ENCODE peak calls at places on chromosome 7, in four cellular contexts. Q is MCF 10A, D is RWPE2, V is WTC11. L is an unnamed sample.

GRCh38 chr7:157708896-157709295 is 372.1 kb downstream of the DNAJB6 start:
- DNase-seq in D (no peak), V (no peak), Q (no peak), L (peak)

GRCh38 chr7:115015619-115016018 is 93.7 kb downstream of the MDFIC start:
- DNase-seq in V (no peak), Q (no peak), D (no peak), L (no peak)

GRCh38 chr7:2261611-2262010 is 19.6 kb downstream of the NUDT1 start:
- DNase-seq in V (no peak), Q (no peak), D (no peak), L (no peak)

GRCh38 chr7:30142710-30143109 is 7.9 kb downstream of the MTURN start:
- DNase-seq in D (no peak), V (no peak), Q (peak), L (peak)

GRCh38 chr7:70189261-70189660 is 591.0 kb downstream of the AUTS2 start:
- DNase-seq in D (no peak), Q (no peak), V (no peak), L (no peak)

GRCh38 chr7:127871226-127871625 is 160.0 kb downstream of the LRRC4 start:
- DNase-seq in D (no peak), V (no peak), Q (no peak), L (no peak)

GRCh38 chr7:1817061-1817712 is 147.1 kb downstream of the ELFN1 start:
- DNase-seq in D (no peak), V (no peak), Q (no peak), L (no peak)

GRCh38 chr7:63900394-63901203 is 98.0 kb upstream of the ZNF722 start:
- DNase-seq in V (no peak), D (no peak), Q (no peak), L (peak)

GRCh38 chr7:1585142-1585981 is 15.5 kb upstream of the PSMG3 start:
- DNase-seq in Q (no peak), D (no peak), V (no peak), L (no peak)

GRCh38 chr7:78939669-78940068 is 513.8 kb downstream of the MAGI2 start:
- DNase-seq in D (no peak), Q (no peak), V (no peak), L (no peak)

GRCh38 chr7:44889096-44889775 is 3.9 kb upstream of the PURB start:
- DNase-seq in V (no peak), Q (no peak), D (no peak), L (no peak)

GRCh38 chr7:46202379-46202778 is 281.3 kb upstream of the IGFBP3 start:
- DNase-seq in D (no peak), Q (no peak), V (no peak), L (no peak)

GRCh38 chr7:51123322-51124021 is 193.1 kb downstream of the COBL start:
- DNase-seq in V (no peak), D (peak), Q (peak), L (no peak)

GRCh38 chr7:108094375-108094774 is 35.8 kb downstream of the LAMB4 start:
- DNase-seq in D (no peak), Q (peak), V (no peak), L (no peak)

GRCh38 chr7:26202019-26202985 is 757 bp downstream of the CBX3 start:
- DNase-seq in V (peak), D (no peak), Q (peak), L (no peak)

GRCh38 chr7:116708248-116708647 is 36.3 kb downstream of the MET start:
- DNase-seq in Q (no peak), D (no peak), V (no peak), L (no peak)

GRCh38 chr7:140625908-140626868 is 14.4 kb downstream of the DENND2A start:
- DNase-seq in V (peak), Q (peak), D (peak), L (peak)

GRCh38 chr7:33886100-33886623 is 19.2 kb upstream of the BMPER start:
- DNase-seq in V (peak), D (no peak), Q (no peak), L (no peak)
- TF ChIP-seq CTCF in V (peak), D (peak), Q (peak), L (no peak)

GRCh38 chr7:42156541-42156865 is 80.5 kb downstream of the GLI3 start:
- DNase-seq in V (no peak), Q (no peak), D (no peak), L (no peak)

GRCh38 chr7:42151309-42151708 is 85.7 kb downstream of the GLI3 start:
- DNase-seq in D (no peak), V (no peak), Q (no peak), L (no peak)

GRCh38 chr7:42155836-42156540 is 81.0 kb downstream of the GLI3 start:
- DNase-seq in D (no peak), Q (no peak), V (no peak), L (no peak)

GRCh38 chr7:42152353-42153205 is 84.4 kb downstream of the GLI3 start:
- DNase-seq in V (no peak), D (no peak), Q (no peak), L (no peak)

GRCh38 chr7:42154168-42154567 is 82.8 kb downstream of the GLI3 start:
- DNase-seq in Q (no peak), V (no peak), D (no peak), L (no peak)
- TF ChIP-seq CTCF in Q (no peak), V (no peak), D (no peak), L (no peak)

DNA sequence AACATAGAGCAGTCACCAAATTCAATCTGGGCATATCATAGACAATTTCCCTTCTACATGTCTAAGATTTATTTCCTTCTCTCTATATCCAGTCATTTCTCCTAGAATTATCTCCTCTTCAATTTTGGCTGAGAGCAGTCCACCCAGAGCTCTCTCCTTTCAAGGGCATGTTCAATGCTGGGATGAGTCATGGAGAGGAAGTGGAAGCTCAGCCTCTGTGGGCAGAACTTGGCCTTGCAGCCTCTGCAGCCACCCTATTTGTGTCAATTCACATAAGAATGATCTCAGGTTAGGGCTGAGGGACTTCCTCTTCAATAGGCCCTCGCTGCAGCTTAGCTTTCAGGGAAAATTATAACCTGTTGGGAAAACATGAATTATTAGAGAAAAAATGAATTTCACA is 560.8 kb downstream of the POM121L12 start:
- DNase-seq in V (no peak), Q (peak), D (no peak), L (no peak)
- TF ChIP-seq CTCF in V (no peak), Q (no peak), D (no peak), L (no peak)

DNA sequence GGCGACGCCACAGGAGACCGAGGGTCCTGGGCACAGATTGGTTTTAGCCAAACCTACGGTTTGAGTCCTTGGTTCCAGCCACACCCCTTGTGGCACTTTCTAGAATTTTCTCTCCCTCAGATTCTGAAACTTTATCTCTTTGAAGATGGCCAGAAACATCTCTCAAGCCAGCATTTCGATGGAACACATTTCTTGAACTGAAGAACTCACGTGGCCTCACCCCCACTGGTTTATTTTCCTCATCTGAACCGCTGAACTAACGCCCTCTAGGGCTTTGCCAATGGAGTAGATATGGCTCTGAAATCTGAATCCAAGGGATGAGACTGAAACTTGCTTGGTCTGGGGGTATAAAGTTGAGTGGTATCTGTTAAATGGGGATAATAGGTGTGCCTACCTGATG is 6.7 kb upstream of the SPAM1 start:
- DNase-seq in V (no peak), Q (no peak), D (no peak), L (no peak)
- TF ChIP-seq CTCF in V (no peak), Q (no peak), D (no peak), L (no peak)

GRCh38 chr7:15866753-15867152 is 180.3 kb upstream of the MEOX2 start:
- DNase-seq in D (no peak), Q (no peak), V (no peak), L (no peak)

GRCh38 chr7:15867441-15867840 is 181.0 kb upstream of the MEOX2 start:
- DNase-seq in D (no peak), V (no peak), Q (no peak), L (no peak)

GRCh38 chr7:15874774-15875173 is 188.3 kb upstream of the MEOX2 start:
- DNase-seq in Q (no peak), D (no peak), V (no peak), L (no peak)

GRCh38 chr7:15864260-15864991 is 177.9 kb upstream of the MEOX2 start:
- DNase-seq in Q (no peak), D (no peak), V (no peak), L (no peak)

GRCh38 chr7:15870337-15870736 is 183.9 kb upstream of the MEOX2 start:
- DNase-seq in Q (no peak), V (no peak), D (no peak), L (no peak)
- TF ChIP-seq CTCF in Q (no peak), V (no peak), D (no peak), L (no peak)

DNA sequence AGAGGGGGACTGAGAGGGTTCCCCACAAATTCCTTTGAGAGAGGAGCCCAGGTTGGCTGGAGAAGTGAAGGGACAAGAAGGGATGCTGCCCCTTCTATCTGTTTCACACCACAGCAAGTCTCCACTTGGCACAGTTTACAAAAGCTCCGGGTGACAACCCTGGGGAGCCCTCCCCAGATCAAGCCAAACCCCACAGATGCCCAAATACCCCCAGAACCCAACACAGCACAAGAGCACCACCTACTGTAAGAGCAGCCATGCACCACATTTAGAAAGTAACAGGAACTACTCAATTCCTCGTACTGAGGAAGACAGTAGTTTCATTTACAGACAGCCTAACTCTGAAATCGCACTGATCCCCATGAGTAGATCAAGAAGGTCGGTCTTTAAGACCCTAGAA is 67.8 kb upstream of the ATP6V0A4 start:
- DNase-seq in V (peak), D (no peak), Q (no peak), L (no peak)
- TF ChIP-seq CTCF in V (peak), D (peak), Q (peak), L (no peak)

DNA sequence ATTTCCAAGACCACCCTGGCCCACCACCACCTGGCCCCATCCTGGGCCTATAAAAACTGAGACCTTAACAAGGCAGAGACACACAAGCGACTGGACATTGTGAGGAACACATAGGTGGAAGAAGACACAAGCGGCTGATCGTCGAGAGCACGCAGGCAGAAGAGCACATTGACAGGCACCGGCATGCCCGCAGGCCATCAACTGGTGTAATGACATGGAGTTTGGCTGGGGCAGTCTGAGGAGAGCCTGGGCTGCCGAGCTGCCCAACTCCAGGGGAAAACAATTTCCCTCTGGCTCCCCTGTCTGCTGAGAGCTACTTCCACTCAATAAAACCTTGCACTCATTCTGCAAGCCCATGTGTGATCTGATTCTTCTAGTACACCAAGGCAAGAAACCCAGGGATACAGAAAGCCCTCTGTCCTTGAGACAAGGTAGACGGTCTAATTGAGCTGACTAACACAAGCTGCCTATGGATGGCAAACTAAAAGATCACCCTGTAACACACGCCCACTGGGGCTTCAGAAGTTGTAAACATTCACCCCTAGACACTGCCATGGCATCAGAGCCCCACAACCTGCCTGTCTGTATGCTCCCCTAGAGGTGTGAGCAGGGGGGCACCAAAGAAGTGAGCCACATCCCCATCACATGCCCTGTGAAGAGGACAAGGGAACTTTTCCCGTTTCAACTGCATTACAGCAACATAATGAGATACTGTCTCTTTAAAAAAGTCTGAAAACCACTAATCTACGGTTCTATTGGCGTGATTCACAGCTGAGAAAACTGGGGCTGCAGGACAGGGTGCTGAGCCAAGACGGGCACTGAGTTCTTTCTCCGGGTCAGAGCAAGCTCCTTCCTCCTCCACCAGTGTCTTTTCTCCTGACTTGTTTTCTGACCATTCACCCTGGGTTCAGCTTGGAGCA is 18.5 kb upstream of the TNS3 start:
- DNase-seq in Q (peak), D (no peak), V (no peak), L (no peak)
- TF ChIP-seq CTCF in Q (no peak), D (no peak), V (no peak), L (no peak)

GRCh38 chr7:130699686-130700085 is 13.3 kb upstream of the TSGA13 start:
- DNase-seq in D (no peak), V (no peak), Q (peak), L (no peak)

GRCh38 chr7:130701650-130702049 is 15.3 kb upstream of the TSGA13 start:
- DNase-seq in V (no peak), Q (no peak), D (no peak), L (no peak)

GRCh38 chr7:130697791-130698190 is 11.4 kb upstream of the TSGA13 start:
- DNase-seq in D (no peak), V (no peak), Q (no peak), L (no peak)

GRCh38 chr7:130700760-130701159 is 14.4 kb upstream of the TSGA13 start:
- DNase-seq in V (no peak), Q (no peak), D (no peak), L (no peak)

DNA sequence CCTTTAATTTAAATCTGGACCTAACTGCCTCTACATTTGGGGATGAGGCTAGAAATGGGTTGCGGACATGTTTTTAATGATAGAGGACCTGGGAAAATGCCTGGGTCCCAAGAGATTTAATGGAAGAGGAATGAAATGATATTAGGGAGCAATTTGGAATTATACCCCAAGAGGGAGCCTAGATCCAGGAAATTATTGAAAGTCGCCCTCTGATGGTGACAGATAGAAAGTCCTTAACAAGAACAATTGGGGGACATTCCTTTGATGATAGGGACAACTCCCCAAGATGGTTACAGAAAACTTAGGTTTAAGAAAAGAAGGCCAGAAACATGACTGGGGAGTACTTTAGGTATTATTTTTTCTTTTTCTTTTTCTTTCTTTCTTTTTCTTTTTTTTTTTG is 9.5 kb upstream of the TSGA13 start:
- DNase-seq in Q (peak), V (no peak), D (no peak), L (no peak)
- TF ChIP-seq CTCF in Q (peak), V (no peak), D (peak), L (no peak)

GRCh38 chr7:133564484-133564883 is 311.6 kb downstream of the EXOC4 start:
- DNase-seq in V (no peak), Q (no peak), D (no peak), L (no peak)
- TF ChIP-seq CTCF in V (no peak), Q (no peak), D (no peak), L (no peak)

L was measured in suprapubic skin.